ENCODE peak calls at places on chromosome 17, in eight cellular contexts. K is lower lobe of right lung; R is esophagus muscularis mucosa; C is upper lobe of right lung; H is psoas muscle; V is CD8-positive, alpha-beta T cell; Q is heart left ventricle; X is sigmoid colon. G is an unnamed sample.

GRCh38 chr17:3594056-3594810 is 15.0 kb downstream of the TRPV1 start:
- DNase-seq in K (no peak), R (no peak), C (no peak), H (no peak), V (no peak), Q (no peak), X (no peak), G (no peak)

GRCh38 chr17:78679495-78680395 is 102.3 kb downstream of the CYTH1 start:
- DNase-seq in K (no peak), R (no peak), C (peak; percentile 51), H (no peak), V (no peak), Q (no peak), X (no peak), G (no peak)

GRCh38 chr17:69959291-69959690 is 115.7 kb upstream of the KCNJ16 start:
- DNase-seq in K (no peak), R (no peak), C (no peak), H (no peak), V (no peak), Q (no peak), X (no peak), G (no peak)

GRCh38 chr17:65403129-65403528 is 158.3 kb downstream of the AXIN2 start:
- DNase-seq in K (no peak), R (no peak), C (no peak), H (no peak), V (no peak), Q (no peak), X (no peak), G (no peak)

GRCh38 chr17:2101448-2102257 is 46.8 kb downstream of the HIC1 start:
- DNase-seq in K (peak; percentile 88), R (no peak), C (peak; percentile 88), H (peak; percentile 67), V (peak; percentile 61), Q (no peak), X (no peak), G (no peak)

GRCh38 chr17:48641541-48642058 is 15.4 kb upstream of the HOXB9 start:
- DNase-seq in K (no peak), R (no peak), C (no peak), H (no peak), V (no peak), Q (no peak), X (peak; percentile 60), G (no peak)

GRCh38 chr17:4003131-4003500 is 38.9 kb upstream of the ATP2A3 start:
- DNase-seq in K (no peak), R (no peak), C (no peak), H (no peak), V (no peak), Q (no peak), X (peak; percentile 61), G (no peak)

GRCh38 chr17:45063198-45063597 is 2.1 kb downstream of the NMT1 start:
- DNase-seq in K (no peak), R (no peak), C (no peak), H (no peak), V (no peak), Q (no peak), X (no peak), G (no peak)

GRCh38 chr17:21263351-21263750 is 10.1 kb upstream of the NATD1 start:
- DNase-seq in K (no peak), R (no peak), C (no peak), H (no peak), V (no peak), Q (no peak), X (no peak), G (no peak)

GRCh38 chr17:50955667-50956120 is 89.5 kb upstream of the TOB1 start:
- DNase-seq in K (no peak), R (no peak), C (no peak), H (no peak), V (no peak), Q (no peak), X (no peak), G (no peak)

GRCh38 chr17:50603340-50603739 is 31.3 kb upstream of the ABCC3 start:
- DNase-seq in K (no peak), R (no peak), C (no peak), H (no peak), V (no peak), Q (no peak), X (no peak), G (no peak)

GRCh38 chr17:44204453-44204882 is 4.8 kb upstream of the ATXN7L3 start:
- DNase-seq in K (peak; percentile 42), R (no peak), C (no peak), H (no peak), V (no peak), Q (no peak), X (no peak), G (no peak)

GRCh38 chr17:76909971-76910760 is 42.0 kb downstream of the MGAT5B start:
- DNase-seq in K (peak; percentile 68), R (no peak), C (peak; percentile 79), H (no peak), V (peak; percentile 23), Q (peak; percentile 23), X (no peak), G (no peak)

GRCh38 chr17:83200746-83201145 is 121.3 kb downstream of the METRNL start:
- DNase-seq in K (peak; percentile 39), R (no peak), C (peak; percentile 40), H (peak; percentile 59), V (no peak), Q (no peak), X (peak; percentile 63), G (no peak)
- H3K9me3 ChIP-seq in K (no peaks in the 10 kb centered on the region), R (no peaks in the 10 kb centered on the region), C (no peaks in the 10 kb centered on the region), H (no peaks in the 10 kb centered on the region), V (no peaks in the 10 kb centered on the region), Q (no peaks in the 10 kb centered on the region), X (no peaks in the 10 kb centered on the region), G (no peaks in the 10 kb centered on the region)

GRCh38 chr17:8075081-8075480 is 12.4 kb downstream of the ALOX12B start:
- DNase-seq in K (peak; percentile 11), R (no peak), C (no peak), H (no peak), V (no peak), Q (no peak), X (peak; percentile 53), G (no peak)

GRCh38 chr17:8072727-8073461 is 14.6 kb downstream of the ALOX12B start:
- DNase-seq in K (peak; percentile 49), R (no peak), C (no peak), H (no peak), V (peak; percentile 41), Q (no peak), X (no peak), G (no peak)

GRCh38 chr17:8071496-8071895 is 16.0 kb downstream of the ALOX12B start:
- DNase-seq in K (peak; percentile 29), R (no peak), C (no peak), H (no peak), V (no peak), Q (no peak), X (no peak), G (no peak)

GRCh38 chr17:8073627-8074485 is 13.7 kb downstream of the ALOX12B start:
- DNase-seq in K (peak; percentile 85), R (no peak), C (peak; percentile 91), H (peak; percentile 87), V (peak; percentile 91), Q (peak; percentile 57), X (peak; percentile 78), G (no peak)

GRCh38 chr17:8072339-8072726 is 15.2 kb downstream of the ALOX12B start:
- DNase-seq in K (peak; percentile 47), R (no peak), C (no peak), H (no peak), V (no peak), Q (no peak), X (no peak), G (no peak)
- H3K4me3 ChIP-seq in K (no peak overlapping the region), R (no peak overlapping the region), C (no peak overlapping the region), H (peak overlapping the region; percentile 30), V (peak overlapping the region; percentile 45), Q (peak overlapping the region; percentile 6), X (no peak overlapping the region), G (no peak overlapping the region)

GRCh38 chr17:27181935-27182334 is 112.0 kb upstream of the WSB1 start:
- DNase-seq in K (no peak), R (no peak), C (no peak), H (no peak), V (no peak), Q (no peak), X (no peak), G (no peak)

GRCh38 chr17:27180322-27180721 is 113.6 kb upstream of the WSB1 start:
- DNase-seq in K (no peak), R (no peak), C (no peak), H (no peak), V (no peak), Q (no peak), X (no peak), G (no peak)
- H3K9me3 ChIP-seq in K (peaks cover 5% of the 10 kb centered on the region), R (no peaks in the 10 kb centered on the region), C (peaks cover 6% of the 10 kb centered on the region), H (no peaks in the 10 kb centered on the region), V (no peaks in the 10 kb centered on the region), Q (no peaks in the 10 kb centered on the region), X (no peaks in the 10 kb centered on the region), G (no peaks in the 10 kb centered on the region)

GRCh38 chr17:80453126-80453979 is 23.1 kb downstream of the NPTX1 start:
- DNase-seq in K (no peak), R (no peak), C (no peak), H (peak; percentile 33), V (no peak), Q (no peak), X (no peak), G (no peak)
- H3K4me3 ChIP-seq in K (peak overlapping the region; percentile 89), R (peak overlapping the region; percentile 72), C (peak overlapping the region; percentile 64), H (peak overlapping the region; percentile 79), V (no peak overlapping the region), Q (peak overlapping the region; percentile 75), X (no peak overlapping the region), G (no peak overlapping the region)

DNA sequence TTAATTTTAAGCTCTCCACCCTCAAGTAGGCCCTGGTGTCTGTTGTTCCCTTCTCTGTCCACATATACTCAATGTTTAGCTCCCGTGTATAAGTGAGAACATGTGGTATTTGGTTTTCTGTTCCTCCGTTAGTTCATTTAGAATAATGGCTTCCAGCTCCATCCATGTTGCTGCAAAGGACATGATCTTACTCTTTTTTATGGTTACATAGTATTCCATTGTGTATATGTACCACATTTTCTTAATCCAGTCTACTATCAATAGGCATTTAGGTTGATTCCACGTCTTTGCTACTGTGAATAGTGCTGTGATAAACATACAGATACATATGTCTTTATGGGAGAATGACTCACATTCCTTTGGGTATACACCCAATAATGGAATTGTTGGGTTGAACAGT is 111.4 kb upstream of the NACA2 start:
- DNase-seq in K (no peak), R (no peak), C (no peak), H (no peak), V (no peak), Q (no peak), X (no peak), G (no peak)
- H3K9me3 ChIP-seq in K (peaks cover 46% of the 10 kb centered on the region), R (peaks cover 35% of the 10 kb centered on the region), C (peaks cover 33% of the 10 kb centered on the region), H (peaks cover 41% of the 10 kb centered on the region), V (peaks cover 24% of the 10 kb centered on the region), Q (peaks cover 22% of the 10 kb centered on the region), X (no peaks in the 10 kb centered on the region), G (peaks cover 15% of the 10 kb centered on the region)